ENCODE peak calls at places on chromosomes 7 and 10, in six cellular contexts. O, J, H, X, M and W are unnamed samples.

GRCh38 chr10:57694956-57695605 is 572.6 kb downstream of the IPMK start:
- DNase-seq in O (no peak), J (no peak), H (no peak), X (no peak), M (peak; percentile 50), W (no peak)

GRCh38 chr10:12333382-12334185 is 15.8 kb upstream of the CAMK1D start:
- DNase-seq in O (peak; percentile 93), J (peak; percentile 91), H (peak; percentile 91), X (peak; percentile 92), M (peak; percentile 99), W (peak; percentile 68)

GRCh38 chr10:37728830-37729229 is 128.6 kb downstream of the ZNF248 start:
- DNase-seq in O (peak; percentile 52), J (no peak), H (no peak), X (no peak), M (no peak), W (no peak)

GRCh38 chr7:358352-358751 is 68.4 kb downstream of the FOXL3 start:
- DNase-seq in O (no peak), J (no peak), H (no peak), X (no peak), M (no peak), W (no peak)

GRCh38 chr10:5488272-5489161 is 10.9 kb downstream of the CALML5 start:
- DNase-seq in O (peak; percentile 94), J (no peak), H (no peak), X (no peak), M (no peak), W (no peak)

GRCh38 chr10:83555264-83555663 is 584.0 kb upstream of the GHITM start:
- DNase-seq in O (no peak), J (no peak), H (peak; percentile 11), X (no peak), M (no peak), W (no peak)

GRCh38 chr7:15687645-15688025 is 1.2 kb upstream of the MEOX2 start:
- DNase-seq in O (peak; percentile 85), J (no peak), H (no peak), X (no peak), M (no peak), W (no peak)

GRCh38 chr10:114538544-114538906 is 119.5 kb downstream of the ABLIM1 start:
- DNase-seq in O (no peak), J (no peak), H (no peak), X (no peak), M (no peak), W (no peak)

DNA sequence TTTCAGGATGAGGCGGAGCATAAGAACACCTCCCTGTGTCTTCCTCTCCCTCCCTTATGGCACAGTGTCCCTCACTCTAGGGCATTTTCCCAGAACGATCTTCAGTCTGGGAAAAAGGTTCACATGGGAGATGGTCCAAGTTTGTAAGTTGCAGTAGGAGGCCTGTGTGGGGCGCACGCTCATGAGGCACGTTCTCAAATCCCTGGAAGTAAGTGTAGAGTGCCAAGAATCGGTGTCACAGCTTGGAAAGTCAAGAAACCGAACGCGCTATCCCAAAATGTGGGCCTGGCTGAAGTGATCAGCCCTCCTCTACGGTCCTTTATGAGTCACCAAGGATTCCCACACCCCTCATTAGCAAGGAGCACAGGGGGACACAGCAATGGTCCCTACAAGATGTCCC is 23.9 kb upstream of the SMARCD3 start:
- DNase-seq in O (no peak), J (peak; percentile 29), H (no peak), X (peak; percentile 8), M (no peak), W (no peak)
- TF ChIP-seq CTCF in O (no peak), J (no peak), H (no peak), X (peak; percentile 15), M (no peak), W (no peak)

DNA sequence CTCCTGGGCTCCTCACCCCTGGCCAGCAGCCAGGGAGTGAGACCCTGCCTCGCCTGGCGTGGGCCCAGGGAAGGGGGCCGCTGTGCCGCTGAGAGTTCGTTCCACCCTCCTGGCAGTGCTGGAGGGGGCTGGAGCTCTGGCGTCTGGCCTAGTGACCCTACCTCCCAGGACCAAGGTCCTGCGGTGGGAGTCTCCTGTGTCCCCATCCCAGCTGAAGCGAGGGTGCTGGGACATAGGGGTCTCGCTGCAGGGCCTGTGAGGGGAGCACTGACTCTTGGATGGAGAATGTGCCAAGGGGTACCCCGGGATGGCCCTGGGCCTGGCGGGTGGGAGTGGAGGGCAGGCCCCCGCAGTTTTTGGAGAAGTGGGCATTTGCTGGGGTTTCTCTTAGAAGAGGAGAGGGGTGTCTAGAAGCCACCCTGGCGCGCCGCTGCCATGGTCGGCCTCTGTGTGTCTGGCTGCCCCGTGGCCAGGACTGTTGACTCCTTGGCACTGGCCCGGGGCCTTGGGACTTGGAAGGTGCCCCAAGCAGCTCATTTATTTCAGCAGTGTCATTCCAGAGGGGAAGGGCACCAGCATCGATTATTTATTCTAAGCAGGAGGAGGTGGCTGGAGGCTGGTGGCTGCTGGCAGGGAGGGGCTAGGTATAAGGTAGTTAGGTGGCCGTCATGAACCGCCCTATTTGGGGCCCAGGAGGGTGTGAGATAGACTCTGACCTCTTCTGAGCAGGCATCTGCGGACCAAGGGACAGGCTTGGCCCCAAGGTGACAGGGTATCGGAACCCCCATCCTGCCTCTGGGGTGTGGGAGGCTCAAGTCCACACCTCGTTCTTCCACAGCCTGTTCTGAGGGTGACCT is 1.5 kb downstream of the GTF2IRD1 start:
- DNase-seq in O (no peak), J (no peak), H (no peak), X (no peak), M (no peak), W (no peak)
- H3K4me3 ChIP-seq in O (no peak overlapping the region), J (peak overlapping the region; percentile 59), H (peak overlapping the region; percentile 77), X (peak overlapping the region; percentile 37), M (peak overlapping the region; percentile 59), W (peak overlapping the region; percentile 64)

GRCh38 chr10:71521504-71522290 is 125.0 kb downstream of the CDH23 start:
- DNase-seq in O (no peak), J (no peak), H (no peak), X (no peak), M (no peak), W (no peak)

GRCh38 chr10:71523756-71524155 is 127.0 kb downstream of the CDH23 start:
- DNase-seq in O (no peak), J (no peak), H (no peak), X (no peak), M (no peak), W (no peak)

GRCh38 chr10:71520042-71520441 is 123.3 kb downstream of the CDH23 start:
- DNase-seq in O (no peak), J (no peak), H (no peak), X (no peak), M (peak; percentile 30), W (no peak)

GRCh38 chr10:71525102-71525501 is 128.4 kb downstream of the CDH23 start:
- DNase-seq in O (no peak), J (no peak), H (no peak), X (no peak), M (no peak), W (no peak)

DNA sequence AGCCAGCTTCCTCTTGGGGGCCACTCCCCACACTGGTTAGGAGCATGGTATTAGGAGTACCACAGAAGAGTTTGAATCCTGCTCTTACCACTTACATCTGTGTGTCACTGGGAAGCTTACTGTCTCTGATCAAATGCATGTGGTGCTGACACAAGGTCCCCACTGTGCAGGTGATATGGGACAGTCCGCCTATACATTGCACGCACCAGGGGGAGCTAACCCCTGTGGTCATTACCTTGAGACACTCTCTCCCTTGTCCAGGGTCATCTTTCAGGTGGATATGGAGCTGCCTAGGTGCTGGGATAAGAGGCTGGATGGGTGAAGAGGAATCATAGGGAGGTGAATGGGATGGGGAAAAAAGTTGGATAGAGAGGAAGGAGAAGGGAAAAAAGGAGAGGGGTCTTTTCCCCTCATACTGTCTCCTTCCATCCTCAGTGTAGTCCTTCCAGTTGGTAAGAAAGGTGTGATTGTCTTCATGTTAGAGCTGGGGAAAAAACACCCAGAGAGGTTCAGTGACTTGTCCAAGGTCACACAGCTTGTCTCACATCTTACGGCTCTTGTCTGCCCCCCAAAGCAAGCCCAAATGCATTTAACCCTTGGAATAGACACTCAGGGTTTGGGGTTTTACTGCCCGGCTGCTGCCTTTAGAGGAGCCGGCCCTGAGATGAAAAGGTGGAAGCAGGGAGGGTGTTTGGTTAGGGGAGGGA is 125.9 kb downstream of the CDH23 start:
- DNase-seq in O (no peak), J (no peak), H (no peak), X (no peak), M (no peak), W (no peak)
- TF ChIP-seq CTCF in O (no peak), J (no peak), H (no peak), X (no peak), M (no peak), W (peak; percentile 11)

GRCh38 chr7:32947420-32947983 is 9.7 kb upstream of the FKBP9 start:
- DNase-seq in O (no peak), J (no peak), H (no peak), X (no peak), M (no peak), W (no peak)

GRCh38 chr7:32941181-32941995 is 15.9 kb upstream of the FKBP9 start:
- DNase-seq in O (no peak), J (no peak), H (no peak), X (no peak), M (peak; percentile 13), W (no peak)

GRCh38 chr7:32941996-32942782 is 15.1 kb upstream of the FKBP9 start:
- DNase-seq in O (peak; percentile 93), J (peak; percentile 64), H (peak; percentile 9), X (peak; percentile 58), M (peak; percentile 46), W (no peak)

GRCh38 chr7:32943654-32944030 is 13.6 kb upstream of the FKBP9 start:
- DNase-seq in O (no peak), J (no peak), H (no peak), X (no peak), M (no peak), W (no peak)

DNA sequence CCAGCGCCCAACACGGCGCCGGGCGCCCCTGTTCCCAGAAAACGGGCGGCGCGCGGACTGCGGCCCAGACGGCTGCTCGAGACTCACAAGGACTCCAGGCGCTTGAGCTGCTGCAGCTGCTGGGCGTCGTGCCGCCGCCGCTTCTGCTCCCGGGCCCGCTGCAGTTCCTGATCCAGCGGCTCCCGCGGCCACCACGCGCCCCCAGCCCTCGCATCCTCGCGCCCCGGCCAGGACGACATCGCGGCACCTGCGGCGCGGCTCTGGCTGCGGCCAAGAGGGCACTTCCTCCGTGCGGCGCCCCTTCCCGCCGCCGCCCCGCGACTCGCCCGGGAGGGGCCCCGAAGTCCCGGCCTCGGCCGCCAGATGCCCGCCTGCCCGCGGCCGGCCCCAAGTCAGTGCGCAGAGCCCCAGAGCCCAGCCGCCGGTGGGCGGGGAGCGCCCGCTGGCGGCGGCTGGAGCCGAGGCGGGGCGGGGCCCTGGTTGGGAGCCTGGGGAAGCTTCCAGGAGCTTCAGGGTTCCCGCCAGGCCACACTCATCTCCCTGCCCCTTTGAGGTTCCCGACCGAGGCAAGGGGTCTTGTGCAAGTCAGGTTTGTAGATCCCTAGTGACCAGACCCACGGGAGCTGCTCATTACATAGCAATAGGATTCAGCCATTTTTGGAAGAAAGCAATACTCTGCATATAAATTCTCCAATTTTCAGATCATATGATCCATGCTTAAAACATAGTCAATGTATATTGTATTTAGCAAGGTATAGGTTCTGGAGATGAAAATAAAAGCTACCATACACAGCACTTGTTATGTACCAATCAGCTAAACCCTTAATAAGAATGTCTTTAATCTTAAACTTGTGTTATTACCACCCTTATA is 14.2 kb upstream of the FKBP9 start:
- DNase-seq in O (peak; percentile 94), J (peak; percentile 77), H (peak; percentile 16), X (peak; percentile 69), M (peak; percentile 78), W (no peak)
- H3K4me3 ChIP-seq in O (peak overlapping the region; percentile 71), J (peak overlapping the region; percentile 74), H (peak overlapping the region; percentile 67), X (peak overlapping the region; percentile 93), M (peak overlapping the region; percentile 70), W (peak overlapping the region; percentile 82)